ENCODE peak calls at places on chromosomes 5 and 9, in eight cellular contexts. One of them, this sample, is unnamed.
A peak's percentile ranks its signal among the peaks of the same experiment; 100 is the strongest.

GRCh38 chr9:111582888-111583287 is 16.6 kb downstream of the PTGR1 start:
- DNase-seq in SK-N-SH: no peak
- DNase-seq in MM.1S: no peak
- DNase-seq in GM23338: no peak
- DNase-seq in OCI-LY7: no peak
- DNase-seq in PC-3: peak; percentile 64
- DNase-seq in hepatocyte: no peak
- DNase-seq in HCT116: no peak
- DNase-seq in this sample: peak; percentile 82

GRCh38 chr5:179869641-179870402 is 11.2 kb upstream of the MRNIP start:
- DNase-seq in hepatocyte: no peak
- DNase-seq in MM.1S: no peak
- DNase-seq in GM23338: peak; percentile 33
- DNase-seq in OCI-LY7: no peak
- DNase-seq in HCT116: no peak
- DNase-seq in SK-N-SH: peak; percentile 46
- DNase-seq in PC-3: no peak
- DNase-seq in this sample: no peak

GRCh38 chr9:84947412-84947972 is 278.0 kb downstream of the NTRK2 start:
- DNase-seq in GM23338: no peak
- DNase-seq in hepatocyte: no peak
- DNase-seq in PC-3: peak; percentile 3
- DNase-seq in OCI-LY7: no peak
- DNase-seq in HCT116: no peak
- DNase-seq in SK-N-SH: no peak
- DNase-seq in MM.1S: no peak
- DNase-seq in this sample: no peak

GRCh38 chr5:130034872-130035271 is 130.6 kb downstream of the CHSY3 start:
- DNase-seq in MM.1S: no peak
- DNase-seq in PC-3: no peak
- DNase-seq in hepatocyte: no peak
- DNase-seq in HCT116: no peak
- DNase-seq in SK-N-SH: no peak
- DNase-seq in GM23338: no peak
- DNase-seq in OCI-LY7: no peak
- DNase-seq in this sample: peak; percentile 24

GRCh38 chr5:141223112-141223783 is at the start of gene PCDHB14:
- DNase-seq in PC-3: peak; percentile 43
- DNase-seq in HCT116: peak; percentile 38
- DNase-seq in MM.1S: peak; percentile 75
- DNase-seq in hepatocyte: peak; percentile 21
- DNase-seq in GM23338: peak; percentile 91
- DNase-seq in SK-N-SH: peak; percentile 78
- DNase-seq in OCI-LY7: peak; percentile 34
- DNase-seq in this sample: peak; percentile 70

GRCh38 chr9:17795708-17796107 is 216.8 kb downstream of the SH3GL2 start:
- DNase-seq in hepatocyte: no peak
- DNase-seq in SK-N-SH: no peak
- DNase-seq in HCT116: no peak
- DNase-seq in GM23338: no peak
- DNase-seq in PC-3: no peak
- DNase-seq in MM.1S: no peak
- DNase-seq in OCI-LY7: no peak
- DNase-seq in this sample: no peak

GRCh38 chr9:77957652-77958051 is 74.0 kb downstream of the GNAQ start:
- DNase-seq in hepatocyte: no peak
- DNase-seq in MM.1S: no peak
- DNase-seq in GM23338: no peak
- DNase-seq in HCT116: no peak
- DNase-seq in OCI-LY7: no peak
- DNase-seq in SK-N-SH: no peak
- DNase-seq in PC-3: no peak
- DNase-seq in this sample: no peak

GRCh38 chr5:180499684-180500083 is 5.5 kb downstream of the CNOT6 start:
- DNase-seq in OCI-LY7: no peak
- DNase-seq in SK-N-SH: no peak
- DNase-seq in GM23338: no peak
- DNase-seq in hepatocyte: peak; percentile 17
- DNase-seq in PC-3: no peak
- DNase-seq in MM.1S: no peak
- DNase-seq in HCT116: no peak
- DNase-seq in this sample: no peak

GRCh38 chr5:178590141-178590923 is at the start of gene COL23A1:
- DNase-seq in GM23338: peak; percentile 86
- DNase-seq in MM.1S: no peak
- DNase-seq in OCI-LY7: no peak
- DNase-seq in PC-3: peak; percentile 40
- DNase-seq in hepatocyte: peak; percentile 73
- DNase-seq in SK-N-SH: peak; percentile 90
- DNase-seq in HCT116: no peak
- DNase-seq in this sample: peak; percentile 65

GRCh38 chr9:84857224-84857623 is 187.7 kb downstream of the NTRK2 start:
- DNase-seq in HCT116: no peak
- DNase-seq in PC-3: no peak
- DNase-seq in hepatocyte: no peak
- DNase-seq in MM.1S: no peak
- DNase-seq in OCI-LY7: no peak
- DNase-seq in GM23338: no peak
- DNase-seq in SK-N-SH: no peak
- DNase-seq in this sample: peak; percentile 58

GRCh38 chr5:150642567-150642927 is 2.1 kb downstream of the SYNPO start:
- DNase-seq in SK-N-SH: no peak
- DNase-seq in OCI-LY7: no peak
- DNase-seq in PC-3: peak; percentile 94
- DNase-seq in HCT116: peak; percentile 38
- DNase-seq in GM23338: no peak
- DNase-seq in hepatocyte: peak; percentile 82
- DNase-seq in MM.1S: no peak
- DNase-seq in this sample: peak; percentile 96
- H3K4me1 ChIP-seq in SK-N-SH: peaks cover 64% of the 10 kb centered on the region
- H3K4me1 ChIP-seq in OCI-LY7: no peaks in the 10 kb centered on the region
- H3K4me1 ChIP-seq in PC-3: peaks cover 75% of the 10 kb centered on the region
- H3K4me1 ChIP-seq in HCT116: peaks cover 60% of the 10 kb centered on the region
- H3K4me1 ChIP-seq in GM23338: peaks cover 4% of the 10 kb centered on the region
- H3K4me1 ChIP-seq in hepatocyte: peaks cover 79% of the 10 kb centered on the region
- H3K4me1 ChIP-seq in MM.1S: no peaks in the 10 kb centered on the region
- H3K4me1 ChIP-seq in this sample: peaks cover 68% of the 10 kb centered on the region

GRCh38 chr9:131981116-131981847 is 98.4 kb downstream of the MED27 start:
- DNase-seq in OCI-LY7: no peak
- DNase-seq in GM23338: no peak
- DNase-seq in SK-N-SH: no peak
- DNase-seq in MM.1S: no peak
- DNase-seq in HCT116: no peak
- DNase-seq in hepatocyte: no peak
- DNase-seq in PC-3: peak; percentile 4
- DNase-seq in this sample: peak; percentile 48

GRCh38 chr9:131980267-131980916 is 99.3 kb downstream of the MED27 start:
- DNase-seq in MM.1S: no peak
- DNase-seq in hepatocyte: no peak
- DNase-seq in SK-N-SH: peak; percentile 48
- DNase-seq in HCT116: no peak
- DNase-seq in GM23338: no peak
- DNase-seq in PC-3: no peak
- DNase-seq in OCI-LY7: no peak
- DNase-seq in this sample: no peak

GRCh38 chr9:131976157-131976740 is 103.4 kb downstream of the MED27 start:
- DNase-seq in SK-N-SH: peak; percentile 49
- DNase-seq in OCI-LY7: no peak
- DNase-seq in GM23338: no peak
- DNase-seq in HCT116: no peak
- DNase-seq in PC-3: no peak
- DNase-seq in hepatocyte: no peak
- DNase-seq in MM.1S: no peak
- DNase-seq in this sample: no peak

GRCh38 chr9:131972889-131973288 is 106.8 kb downstream of the MED27 start:
- DNase-seq in PC-3: no peak
- DNase-seq in hepatocyte: no peak
- DNase-seq in SK-N-SH: no peak
- DNase-seq in OCI-LY7: no peak
- DNase-seq in HCT116: no peak
- DNase-seq in MM.1S: no peak
- DNase-seq in GM23338: no peak
- DNase-seq in this sample: no peak

DNA sequence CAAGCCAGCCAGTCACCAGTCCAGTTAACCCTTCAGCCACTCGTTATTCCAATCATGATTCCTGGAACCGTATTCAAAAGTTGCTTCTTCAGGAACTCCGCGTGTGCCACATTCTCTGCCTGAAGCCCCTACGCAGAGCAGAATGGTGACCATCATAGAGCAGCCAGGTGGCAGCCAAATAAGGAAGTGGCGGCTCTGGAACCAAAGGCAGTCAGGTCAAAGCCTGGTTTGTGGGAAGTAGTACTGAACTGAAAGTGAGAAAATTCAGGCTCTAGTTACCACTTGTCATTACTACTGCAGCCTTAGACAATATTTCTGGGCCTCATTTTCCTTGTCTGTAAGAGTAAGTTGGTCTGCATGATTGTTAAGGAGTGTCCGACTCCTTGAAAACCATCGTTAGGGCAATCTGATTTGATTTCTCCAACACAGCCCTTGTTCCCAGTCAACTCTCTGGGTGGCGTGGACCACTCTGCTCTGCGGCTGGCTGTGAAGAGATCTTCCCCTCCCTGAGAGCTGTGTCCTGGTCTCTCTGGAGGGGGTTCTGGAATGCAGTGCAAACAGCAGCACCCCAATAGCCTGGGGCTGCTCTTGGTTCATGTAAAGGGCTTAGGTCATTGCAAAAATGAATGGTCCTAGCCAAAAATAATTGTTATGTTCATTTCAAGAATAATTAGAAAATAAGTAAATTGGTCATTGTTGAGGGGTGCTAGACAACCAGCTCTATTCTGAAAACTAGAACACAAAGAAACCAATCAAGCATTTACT is 102.4 kb downstream of the MED27 start:
- DNase-seq in PC-3: no peak
- DNase-seq in MM.1S: no peak
- DNase-seq in GM23338: no peak
- DNase-seq in HCT116: no peak
- DNase-seq in SK-N-SH: no peak
- DNase-seq in hepatocyte: no peak
- DNase-seq in OCI-LY7: no peak
- DNase-seq in this sample: no peak
- H3K9me2 ChIP-seq in PC-3: no peaks in the 10 kb centered on the region
- H3K9me2 ChIP-seq in MM.1S: no peaks in the 10 kb centered on the region
- H3K9me2 ChIP-seq in GM23338: no peaks in the 10 kb centered on the region
- H3K9me2 ChIP-seq in HCT116: no peaks in the 10 kb centered on the region
- H3K9me2 ChIP-seq in SK-N-SH: no peaks in the 10 kb centered on the region
- H3K9me2 ChIP-seq in hepatocyte: no peaks in the 10 kb centered on the region
- H3K9me2 ChIP-seq in OCI-LY7: no peaks in the 10 kb centered on the region
- H3K9me2 ChIP-seq in this sample: no peaks in the 10 kb centered on the region

GRCh38 chr9:22208846-22209585 is 199.9 kb upstream of the CDKN2B start:
- DNase-seq in PC-3: peak; percentile 8
- DNase-seq in OCI-LY7: no peak
- DNase-seq in SK-N-SH: no peak
- DNase-seq in HCT116: no peak
- DNase-seq in MM.1S: peak; percentile 12
- DNase-seq in GM23338: no peak
- DNase-seq in hepatocyte: no peak
- DNase-seq in this sample: peak; percentile 86
- TF ChIP-seq EZH2phosphoT487 in PC-3: no peak
- TF ChIP-seq EZH2phosphoT487 in OCI-LY7: no peak
- TF ChIP-seq EZH2phosphoT487 in SK-N-SH: no peak
- TF ChIP-seq EZH2phosphoT487 in HCT116: no peak
- TF ChIP-seq EZH2phosphoT487 in MM.1S: no peak
- TF ChIP-seq EZH2phosphoT487 in GM23338: no peak
- TF ChIP-seq EZH2phosphoT487 in hepatocyte: no peak
- TF ChIP-seq EZH2phosphoT487 in this sample: no peak

GRCh38 chr5:54520940-54521339 is 3.4 kb downstream of the SNX18 start:
- DNase-seq in PC-3: no peak
- DNase-seq in HCT116: no peak
- DNase-seq in MM.1S: no peak
- DNase-seq in hepatocyte: no peak
- DNase-seq in SK-N-SH: no peak
- DNase-seq in GM23338: no peak
- DNase-seq in OCI-LY7: no peak
- DNase-seq in this sample: peak; percentile 57
- H3K4me1 ChIP-seq in PC-3: peaks cover 36% of the 10 kb centered on the region
- H3K4me1 ChIP-seq in HCT116: peaks cover 2% of the 10 kb centered on the region
- H3K4me1 ChIP-seq in MM.1S: peaks cover 39% of the 10 kb centered on the region
- H3K4me1 ChIP-seq in hepatocyte: peaks cover 23% of the 10 kb centered on the region
- H3K4me1 ChIP-seq in SK-N-SH: peaks cover 8% of the 10 kb centered on the region
- H3K4me1 ChIP-seq in GM23338: peaks cover 16% of the 10 kb centered on the region
- H3K4me1 ChIP-seq in OCI-LY7: peaks cover 43% of the 10 kb centered on the region
- H3K4me1 ChIP-seq in this sample: peaks cover 46% of the 10 kb centered on the region

DNA sequence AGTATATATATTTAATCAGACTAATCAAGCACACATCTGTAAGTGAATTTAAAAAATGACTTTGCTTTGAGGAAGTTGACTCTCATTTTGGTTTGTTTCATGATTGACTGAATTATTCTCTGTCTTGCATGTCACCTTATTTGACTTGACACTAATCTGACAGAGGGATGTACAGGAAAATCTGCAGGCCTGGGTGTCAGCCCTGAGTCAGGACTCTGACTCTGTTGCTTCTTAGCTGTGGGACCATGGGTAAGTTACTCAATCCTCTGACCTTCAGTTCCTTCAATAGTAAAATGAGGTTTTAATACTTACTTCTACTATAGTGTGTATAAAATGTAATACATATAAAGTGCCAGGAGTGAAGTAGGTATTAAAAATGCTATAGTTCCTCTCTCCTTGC is 415.9 kb downstream of the ARHGEF28 start:
- DNase-seq in SK-N-SH: no peak
- DNase-seq in OCI-LY7: no peak
- DNase-seq in MM.1S: no peak
- DNase-seq in PC-3: no peak
- DNase-seq in hepatocyte: no peak
- DNase-seq in HCT116: no peak
- DNase-seq in GM23338: no peak
- DNase-seq in this sample: peak; percentile 46
- H3K9me2 ChIP-seq in SK-N-SH: no peaks in the 10 kb centered on the region
- H3K9me2 ChIP-seq in OCI-LY7: no peaks in the 10 kb centered on the region
- H3K9me2 ChIP-seq in MM.1S: no peaks in the 10 kb centered on the region
- H3K9me2 ChIP-seq in PC-3: no peaks in the 10 kb centered on the region
- H3K9me2 ChIP-seq in hepatocyte: no peaks in the 10 kb centered on the region
- H3K9me2 ChIP-seq in HCT116: no peaks in the 10 kb centered on the region
- H3K9me2 ChIP-seq in GM23338: no peaks in the 10 kb centered on the region
- H3K9me2 ChIP-seq in this sample: no peaks in the 10 kb centered on the region

DNA sequence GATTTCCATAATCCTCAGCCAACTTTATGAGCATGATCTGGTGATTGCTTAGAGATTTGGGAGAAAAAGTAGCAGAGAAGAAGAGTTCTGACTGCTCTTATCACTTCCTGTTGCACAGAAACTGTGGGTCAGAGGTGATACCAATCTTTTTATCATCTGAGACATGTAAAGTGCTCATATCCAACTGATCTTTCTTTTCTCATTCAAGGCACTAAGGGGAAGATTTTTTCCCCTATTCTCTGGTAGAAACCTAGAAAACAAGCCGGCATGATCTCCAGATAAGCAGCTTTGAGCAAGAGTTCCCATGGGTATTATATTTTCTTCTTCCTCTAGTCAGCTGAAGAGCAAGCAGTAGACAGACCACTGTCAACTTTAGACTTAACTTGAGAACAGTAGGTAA is 29.0 kb upstream of the GPR150 start:
- DNase-seq in MM.1S: no peak
- DNase-seq in hepatocyte: no peak
- DNase-seq in HCT116: no peak
- DNase-seq in GM23338: no peak
- DNase-seq in SK-N-SH: no peak
- DNase-seq in OCI-LY7: no peak
- DNase-seq in PC-3: no peak
- DNase-seq in this sample: peak; percentile 1
- TF ChIP-seq EZH2phosphoT487 in MM.1S: no peak
- TF ChIP-seq EZH2phosphoT487 in hepatocyte: no peak
- TF ChIP-seq EZH2phosphoT487 in HCT116: no peak
- TF ChIP-seq EZH2phosphoT487 in GM23338: no peak
- TF ChIP-seq EZH2phosphoT487 in SK-N-SH: no peak
- TF ChIP-seq EZH2phosphoT487 in OCI-LY7: no peak
- TF ChIP-seq EZH2phosphoT487 in PC-3: no peak
- TF ChIP-seq EZH2phosphoT487 in this sample: no peak

This sample was measured in GM23248.